ENCODE peak calls at places on chromosomes 3 and 15, in five cellular contexts. N is chondrocyte, T is T follicular helper cell, P is Ammon's horn, Z is fibroblast of lung. Y is an unnamed sample.

GRCh38 chr3:59469948-59470723 is 420.3 kb upstream of the CFAP20DC start:
- DNase-seq in N (no peak), T (no peak), P (no peak), Z (peak), Y (no peak)

GRCh38 chr15:83356516-83357399 is 72.3 kb upstream of the BNC1 start:
- DNase-seq in N (no peak), T (no peak), P (no peak), Z (peak), Y (no peak)

GRCh38 chr3:123605789-123606234 is 21.0 kb upstream of the HACD2 start:
- DNase-seq in N (no peak), T (no peak), P (no peak), Z (peak), Y (no peak)

GRCh38 chr3:120428904-120429303 is 21.9 kb downstream of the FSTL1 start:
- DNase-seq in N (no peak), T (no peak), P (no peak), Z (peak), Y (no peak)

GRCh38 chr3:34229871-34230270 is 431.4 kb downstream of the PDCD6IP start:
- DNase-seq in N (no peak), T (no peak), P (no peak), Z (no peak), Y (no peak)

GRCh38 chr3:18389108-18389733 is 35.9 kb downstream of the SATB1 start:
- DNase-seq in N (no peak), T (peak), P (no peak), Z (no peak), Y (peak)

GRCh38 chr15:29266052-29266572 is 3.5 kb downstream of the NSMCE3 start:
- DNase-seq in N (no peak), T (no peak), P (no peak), Z (no peak), Y (no peak)

GRCh38 chr3:8536106-8537052 is 34.8 kb downstream of the LMCD1 start:
- DNase-seq in N (no peak), T (no peak), P (no peak), Z (peak), Y (no peak)

GRCh38 chr15:78415284-78415683 is 22.7 kb upstream of the IREB2 start:
- DNase-seq in N (no peak), T (no peak), P (no peak), Z (peak), Y (no peak)

GRCh38 chr3:46640927-46641326 is 28.6 kb downstream of the FAM240A start:
- DNase-seq in N (no peak), T (no peak), P (no peak), Z (no peak), Y (no peak)

GRCh38 chr3:194906970-194907629 is 221.4 kb downstream of the FAM43A start:
- DNase-seq in N (no peak), T (no peak), P (no peak), Z (no peak), Y (no peak)

GRCh38 chr3:154799801-154800200 is 280.3 kb upstream of the MME start:
- DNase-seq in N (no peak), T (no peak), P (no peak), Z (no peak), Y (no peak)

GRCh38 chr3:72105306-72105705 is 320.4 kb upstream of the PROK2 start:
- DNase-seq in N (no peak), T (no peak), P (no peak), Z (no peak), Y (no peak)

GRCh38 chr3:139934557-139935070 is 371 bp upstream of the CLSTN2 start:
- DNase-seq in N (no peak), T (no peak), P (peak), Z (peak), Y (no peak)

GRCh38 chr3:172771672-172772071 is 21.1 kb downstream of the ECT2 start:
- DNase-seq in N (no peak), T (no peak), P (no peak), Z (no peak), Y (no peak)

GRCh38 chr15:99951471-99951870 is 218.2 kb upstream of the LYSMD4 start:
- DNase-seq in N (no peak), T (no peak), P (no peak), Z (peak), Y (no peak)

GRCh38 chr15:72685925-72686794 is at the start of the genes BBS4 and HIGD2B:
- DNase-seq in N (peak), T (peak), P (peak), Z (peak), Y (peak)

GRCh38 chr15:55246567-55246966 is 43.0 kb downstream of the RAB27A start:
- DNase-seq in N (no peak), T (no peak), P (no peak), Z (no peak), Y (no peak)

GRCh38 chr15:87755226-87755625 is 501.3 kb downstream of the NTRK3 start:
- DNase-seq in N (no peak), T (no peak), P (no peak), Z (no peak), Y (no peak)

GRCh38 chr3:24508423-24508839 is 13.8 kb upstream of the THRB start:
- DNase-seq in N (no peak), T (no peak), P (no peak), Z (peak), Y (no peak)

GRCh38 chr15:101723161-101723873 is 956 bp downstream of the TARS3 start:
- DNase-seq in N (no peak), T (no peak), P (no peak), Z (peak), Y (no peak)

GRCh38 chr3:116474356-116475200 is 29.3 kb upstream of the LSAMP start:
- DNase-seq in N (no peak), T (no peak), P (no peak), Z (peak), Y (no peak)

GRCh38 chr3:14471690-14472089 is 68.5 kb downstream of the GRIP2 start:
- DNase-seq in N (peak), T (no peak), P (no peak), Z (no peak), Y (no peak)

GRCh38 chr15:60651734-60652141 is 172.8 kb upstream of the ICE2 start:
- DNase-seq in N (no peak), T (no peak), P (no peak), Z (no peak), Y (no peak)

GRCh38 chr3:21995079-21995607 is 244.1 kb upstream of the ZNF385D start:
- DNase-seq in N (peak), T (no peak), P (no peak), Z (no peak), Y (no peak)

GRCh38 chr15:74044267-74045110 is 37.9 kb downstream of the GOLGA6A start:
- DNase-seq in N (no peak), T (no peak), P (no peak), Z (no peak), Y (no peak)

GRCh38 chr15:29687204-29687768 is 135.0 kb downstream of the TJP1 start:
- DNase-seq in N (no peak), T (no peak), P (no peak), Z (no peak), Y (no peak)

GRCh38 chr3:180102604-180103003 is 65.9 kb upstream of the PEX5L start:
- DNase-seq in N (no peak), T (no peak), P (no peak), Z (no peak), Y (no peak)

GRCh38 chr15:29183071-29183831 is 86.4 kb downstream of the NSMCE3 start:
- DNase-seq in N (no peak), T (no peak), P (no peak), Z (no peak), Y (no peak)

GRCh38 chr15:64892850-64893403 is 18.8 kb upstream of the ANKDD1A start:
- DNase-seq in N (no peak), T (no peak), P (no peak), Z (no peak), Y (no peak)

GRCh38 chr15:77654975-77655374 is 22.3 kb upstream of the LINGO1 start:
- DNase-seq in N (no peak), T (no peak), P (no peak), Z (no peak), Y (no peak)